ENCODE peak calls at places on chromosome 1, in eight cellular contexts. D, I, N, S, A, Z, V and J are unnamed samples.

GRCh38 chr1:44310006-44310405 is 45.1 kb downstream of the ERI3 start:
- DNase-seq in D (no peak), I (no peak), N (no peak), S (no peak), A (no peak), Z (no peak), V (no peak), J (no peak)

GRCh38 chr1:33986389-33987095 is 122.7 kb downstream of the HMGB4 start:
- DNase-seq in D (peak), I (no peak), N (no peak), S (no peak), A (no peak), Z (peak), V (no peak), J (no peak)

GRCh38 chr1:221810406-221810805 is 68.5 kb upstream of the DUSP10 start:
- DNase-seq in D (no peak), I (peak), N (no peak), S (no peak), A (peak), Z (no peak), V (no peak), J (no peak)

GRCh38 chr1:62687421-62687902 is 724 bp downstream of the DOCK7 start:
- DNase-seq in D (peak), I (no peak), N (peak), S (peak), A (peak), Z (no peak), V (peak), J (peak)

GRCh38 chr1:26189751-26190275 is 589 bp upstream of the CATSPER4 start:
- DNase-seq in D (no peak), I (no peak), N (no peak), S (no peak), A (no peak), Z (no peak), V (no peak), J (no peak)

GRCh38 chr1:54955359-54955758 is 25.1 kb upstream of the TMEM61 start:
- DNase-seq in D (no peak), I (peak), N (no peak), S (no peak), A (peak), Z (no peak), V (no peak), J (no peak)

GRCh38 chr1:88976235-88976634 is 16.2 kb downstream of the KYAT3 start:
- DNase-seq in D (no peak), I (no peak), N (no peak), S (no peak), A (no peak), Z (no peak), V (no peak), J (no peak)

GRCh38 chr1:79549191-79549590 is 542.7 kb upstream of the ADGRL4 start:
- DNase-seq in D (no peak), I (no peak), N (no peak), S (no peak), A (no peak), Z (no peak), V (no peak), J (no peak)

GRCh38 chr1:211352985-211353515 is 26.4 kb downstream of the TRAF5 start:
- DNase-seq in D (no peak), I (no peak), N (peak), S (peak), A (no peak), Z (no peak), V (peak), J (no peak)

GRCh38 chr1:1752671-1753606 is 25.3 kb downstream of the NADK start:
- DNase-seq in D (no peak), I (no peak), N (no peak), S (no peak), A (no peak), Z (peak), V (no peak), J (no peak)

GRCh38 chr1:180951881-180952656 is 39.4 kb downstream of the KIAA1614 start:
- DNase-seq in D (no peak), I (no peak), N (no peak), S (no peak), A (no peak), Z (no peak), V (no peak), J (no peak)

GRCh38 chr1:41615981-41616380 is 131.5 kb upstream of the EDN2 start:
- DNase-seq in D (no peak), I (no peak), N (no peak), S (no peak), A (no peak), Z (no peak), V (no peak), J (no peak)

GRCh38 chr1:50335036-50335435 is 88.2 kb downstream of the DMRTA2 start:
- DNase-seq in D (no peak), I (no peak), N (no peak), S (no peak), A (no peak), Z (no peak), V (no peak), J (no peak)

GRCh38 chr1:37994886-37995566 is 5.2 kb upstream of the SF3A3 start:
- DNase-seq in D (no peak), I (no peak), N (no peak), S (no peak), A (no peak), Z (no peak), V (no peak), J (no peak)

GRCh38 chr1:100643430-100644196 is 75.9 kb upstream of the VCAM1 start:
- DNase-seq in D (no peak), I (no peak), N (no peak), S (no peak), A (no peak), Z (no peak), V (no peak), J (no peak)

GRCh38 chr1:154427173-154428139 is 22.3 kb downstream of the IL6R start:
- DNase-seq in D (peak), I (no peak), N (no peak), S (no peak), A (no peak), Z (peak), V (no peak), J (no peak)

GRCh38 chr1:119988316-119989067 is 81.0 kb downstream of the NOTCH2 start:
- DNase-seq in D (no peak), I (no peak), N (no peak), S (no peak), A (peak), Z (no peak), V (no peak), J (no peak)

GRCh38 chr1:68141079-68141800 is 90.8 kb upstream of the DIRAS3 start:
- DNase-seq in D (no peak), I (no peak), N (peak), S (no peak), A (peak), Z (no peak), V (no peak), J (peak)

GRCh38 chr1:223062177-223062576 is 80.9 kb downstream of the TLR5 start:
- DNase-seq in D (no peak), I (no peak), N (no peak), S (no peak), A (no peak), Z (no peak), V (no peak), J (no peak)

GRCh38 chr1:98949606-98950005 is 55.1 kb downstream of the PLPPR5 start:
- DNase-seq in D (no peak), I (no peak), N (peak), S (no peak), A (no peak), Z (no peak), V (no peak), J (no peak)

GRCh38 chr1:205584732-205585131 is 47.1 kb downstream of the ELK4 start:
- DNase-seq in D (no peak), I (no peak), N (no peak), S (no peak), A (no peak), Z (no peak), V (no peak), J (no peak)

GRCh38 chr1:19356266-19356665 is 44.1 kb downstream of the SLC66A1 start:
- DNase-seq in D (no peak), I (no peak), N (no peak), S (no peak), A (no peak), Z (no peak), V (no peak), J (no peak)

GRCh38 chr1:199044191-199044590 is 405.4 kb downstream of the PTPRC start:
- DNase-seq in D (no peak), I (no peak), N (no peak), S (no peak), A (no peak), Z (no peak), V (no peak), J (no peak)

GRCh38 chr1:198102454-198102791 is 54.4 kb upstream of the NEK7 start:
- DNase-seq in D (no peak), I (no peak), N (no peak), S (no peak), A (no peak), Z (no peak), V (no peak), J (no peak)

GRCh38 chr1:48906729-48907128 is 130.0 kb upstream of the BEND5 start:
- DNase-seq in D (no peak), I (no peak), N (no peak), S (no peak), A (no peak), Z (no peak), V (no peak), J (no peak)

GRCh38 chr1:59360170-59360569 is 63.3 kb downstream of the FGGY start:
- DNase-seq in D (no peak), I (peak), N (no peak), S (no peak), A (peak), Z (peak), V (no peak), J (no peak)

GRCh38 chr1:38154089-38154470 is 107.5 kb upstream of the POU3F1 start:
- DNase-seq in D (no peak), I (no peak), N (no peak), S (no peak), A (no peak), Z (no peak), V (no peak), J (no peak)

GRCh38 chr1:235888119-235888643 is 21.5 kb upstream of the LYST start:
- DNase-seq in D (no peak), I (no peak), N (no peak), S (no peak), A (no peak), Z (no peak), V (no peak), J (no peak)

GRCh38 chr1:231517076-231517475 is 11.4 kb upstream of the TSNAX start:
- DNase-seq in D (no peak), I (no peak), N (no peak), S (no peak), A (no peak), Z (no peak), V (no peak), J (no peak)

GRCh38 chr1:6209661-6210605 is 4.0 kb downstream of the RNF207 start:
- DNase-seq in D (no peak), I (no peak), N (peak), S (no peak), A (no peak), Z (no peak), V (peak), J (peak)

GRCh38 chr1:6207075-6207885 is 1.4 kb downstream of the RNF207 start:
- DNase-seq in D (no peak), I (no peak), N (no peak), S (no peak), A (no peak), Z (no peak), V (no peak), J (no peak)

GRCh38 chr1:6207921-6208320 is 2.0 kb downstream of the RNF207 start:
- DNase-seq in D (no peak), I (no peak), N (no peak), S (no peak), A (no peak), Z (no peak), V (no peak), J (no peak)

GRCh38 chr1:6210606-6211355 is 4.9 kb downstream of the RNF207 start:
- DNase-seq in D (no peak), I (no peak), N (no peak), S (no peak), A (no peak), Z (no peak), V (no peak), J (no peak)

DNA sequence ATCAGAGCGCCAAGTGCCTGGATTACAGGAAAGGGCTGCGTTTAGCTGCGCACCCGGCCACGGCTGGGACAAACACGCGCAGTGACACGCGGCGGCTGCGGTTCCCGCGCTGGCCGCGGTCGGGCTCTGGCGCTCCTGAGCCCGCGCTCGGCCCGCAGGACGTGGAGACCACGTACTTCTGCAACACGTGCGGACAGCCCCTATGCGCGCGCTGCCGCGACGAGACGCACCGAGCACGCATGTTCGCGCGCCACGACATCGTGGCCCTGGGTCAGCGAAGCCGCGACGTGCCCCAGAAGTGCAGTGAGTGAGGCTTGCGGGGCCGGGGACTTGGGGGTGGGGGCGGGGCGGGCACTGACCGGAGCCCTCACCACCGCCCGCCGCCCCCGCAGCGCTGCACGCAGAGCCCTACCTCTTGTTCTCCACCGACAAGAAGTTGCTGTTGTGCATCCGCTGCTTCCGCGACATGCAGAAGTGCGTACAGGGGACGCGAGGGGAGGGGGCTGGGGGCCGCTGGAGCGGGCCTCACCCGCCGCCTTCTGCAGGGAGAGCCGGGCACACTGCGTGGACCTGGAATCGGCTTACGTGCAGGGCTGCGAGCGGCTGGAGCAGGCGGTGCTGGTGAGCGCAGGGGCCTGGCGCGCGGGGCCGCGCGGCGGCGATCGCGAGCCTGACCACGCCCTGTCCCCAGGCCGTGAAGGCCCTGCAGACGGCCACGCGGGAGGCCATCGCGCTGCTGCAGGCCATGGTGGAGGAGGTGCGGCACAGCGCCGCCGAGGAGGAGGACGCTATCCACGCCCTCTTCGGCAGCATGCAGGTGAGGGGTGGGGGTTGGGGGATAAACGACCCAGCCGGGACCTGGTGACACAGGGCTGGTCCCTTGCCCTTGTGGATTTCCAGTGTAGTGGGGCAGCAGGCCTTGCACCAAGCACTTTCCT is 3.1 kb downstream of the RNF207 start:
- DNase-seq in D (no peak), I (no peak), N (peak), S (no peak), A (no peak), Z (peak), V (peak), J (peak)
- TF ChIP-seq CTCF in D (peak), I (peak), N (peak), S (no peak), A (peak), Z (peak), V (peak), J (peak)

GRCh38 chr1:32240140-32240951 is 6.7 kb upstream of the FAM167B start:
- DNase-seq in D (peak), I (no peak), N (peak), S (peak), A (no peak), Z (peak), V (peak), J (peak)
- TF ChIP-seq CTCF in D (no peak), I (peak), N (peak), S (no peak), A (peak), Z (peak), V (no peak), J (peak)

GRCh38 chr1:14415396-14415795 is 183.1 kb upstream of the KAZN start:
- DNase-seq in D (no peak), I (no peak), N (peak), S (peak), A (no peak), Z (no peak), V (no peak), J (no peak)
- TF ChIP-seq CTCF in D (no peak), I (peak), N (peak), S (no peak), A (no peak), Z (no peak), V (no peak), J (peak)

DNA sequence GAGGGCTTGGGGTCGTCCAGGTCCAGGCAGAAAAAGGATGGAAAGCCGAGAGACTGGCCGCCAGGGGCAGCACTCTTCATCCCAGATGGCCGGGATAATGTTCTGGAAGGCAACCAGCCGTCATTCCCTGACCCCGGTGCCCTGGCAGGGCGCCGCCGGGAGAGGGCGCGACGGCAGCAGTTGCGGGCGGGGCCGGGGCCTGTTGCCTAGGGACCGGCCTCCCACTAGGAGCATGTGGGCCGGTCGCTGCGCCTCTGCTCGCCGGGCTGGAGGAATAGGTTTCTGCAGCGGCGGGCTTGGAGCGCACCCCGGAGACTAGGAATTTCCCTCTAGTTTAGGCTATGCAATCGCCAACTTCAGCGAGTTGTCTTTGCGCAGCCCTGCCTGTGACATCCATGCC is 11.0 kb downstream of the DMRTB1 start:
- DNase-seq in D (peak), I (peak), N (peak), S (no peak), A (peak), Z (peak), V (peak), J (peak)
- TF ChIP-seq CTCF in D (peak), I (peak), N (peak), S (no peak), A (peak), Z (peak), V (peak), J (peak)